ENCODE peak calls at places on chromosomes 2 and 18, in eight cellular contexts. E is CD4-positive, alpha-beta memory T cell; X is CD8-positive, alpha-beta memory T cell; U is suprapubic skin; Y is aorta; B is IMR-90; F is A549; P is heart left ventricle. Z is an unnamed sample.
A peak's percentile ranks its signal among the peaks of the same experiment; 100 is the strongest.

GRCh38 chr2:60708630-60709320 is 47.3 kb upstream of the PAPOLG start:
- DNase-seq in U (no peak), Y (no peak), B (no peak), F (no peak), P (no peak), X (no peak), E (no peak), Z (no peak)

GRCh38 chr2:40279001-40279400 is 172.9 kb downstream of the SLC8A1 start:
- DNase-seq in P (no peak), X (no peak), Y (no peak), E (no peak), U (no peak), F (no peak), B (peak; percentile 24), Z (no peak)

GRCh38 chr2:204828191-204828590 is 282.9 kb downstream of the PARD3B start:
- DNase-seq in F (no peak), U (no peak), P (no peak), B (no peak), X (no peak), Y (no peak), E (no peak), Z (no peak)

GRCh38 chr2:64262068-64262467 is 117.8 kb upstream of the PELI1 start:
- DNase-seq in E (no peak), X (no peak), Y (no peak), U (no peak), P (no peak), F (peak; percentile 58), B (no peak), Z (no peak)

GRCh38 chr2:150150137-150150536 is 337.3 kb downstream of the RND3 start:
- DNase-seq in X (no peak), U (no peak), P (no peak), E (no peak), B (no peak), Y (no peak), F (no peak), Z (no peak)

GRCh38 chr2:193895226-193895625 is 1700.5 kb upstream of the TMEFF2 start:
- DNase-seq in F (no peak), P (no peak), X (no peak), Y (no peak), E (no peak), U (no peak), B (no peak), Z (no peak)

GRCh38 chr18:24704921-24705620 is 244.6 kb downstream of the HRH4 start:
- DNase-seq in Y (no peak), U (no peak), X (no peak), F (no peak), E (no peak), B (peak; percentile 94), P (no peak), Z (no peak)

GRCh38 chr2:55620123-55620779 is 2.8 kb upstream of the PPP4R3B start:
- DNase-seq in X (no peak), B (peak; percentile 14), P (no peak), E (no peak), F (peak; percentile 62), U (no peak), Y (no peak), Z (no peak)

GRCh38 chr2:212538156-212539144 is at the start of gene ERBB4:
- DNase-seq in P (peak; percentile 40), U (peak; percentile 58), Y (peak; percentile 80), F (no peak), X (no peak), E (no peak), B (no peak), Z (peak; percentile 64)

GRCh38 chr2:112065966-112066365 is 10.9 kb downstream of the TMEM87B start:
- DNase-seq in B (peak; percentile 86), Y (no peak), E (no peak), F (no peak), P (no peak), X (no peak), U (no peak), Z (no peak)

GRCh38 chr2:57278451-57278850 is 768.2 kb upstream of the VRK2 start:
- DNase-seq in P (no peak), U (no peak), E (no peak), X (no peak), Y (no peak), F (no peak), B (no peak), Z (no peak)

GRCh38 chr18:43108469-43108868 is 7.0 kb downstream of the RIT2 start:
- DNase-seq in X (no peak), B (no peak), F (no peak), P (no peak), Y (no peak), U (no peak), E (no peak), Z (no peak)

GRCh38 chr2:165952600-165953210 is 871 bp downstream of the TTC21B start:
- DNase-seq in E (peak; percentile 1), B (peak; percentile 3), X (no peak), U (no peak), P (no peak), Y (no peak), F (no peak), Z (no peak)

GRCh38 chr2:33522571-33522970 is 46.1 kb downstream of the RASGRP3 start:
- DNase-seq in F (no peak), X (no peak), Y (no peak), E (no peak), B (peak; percentile 42), U (no peak), P (no peak), Z (no peak)

GRCh38 chr2:142716463-142717242 is 160.8 kb upstream of the KYNU start:
- DNase-seq in X (no peak), P (peak; percentile 25), F (no peak), Y (peak; percentile 83), B (peak; percentile 67), E (no peak), U (no peak), Z (no peak)

GRCh38 chr2:217864960-217865359 is 137.8 kb downstream of the TNS1 start:
- DNase-seq in Y (no peak), E (no peak), X (no peak), U (no peak), F (no peak), B (no peak), P (no peak), Z (no peak)

GRCh38 chr18:73742959-73743358 is 404.7 kb downstream of the FBXO15 start:
- DNase-seq in B (peak; percentile 10), U (no peak), P (no peak), E (no peak), F (no peak), X (no peak), Y (no peak), Z (no peak)

GRCh38 chr18:77127769-77128671 is 4.6 kb downstream of the MBP start:
- DNase-seq in F (peak; percentile 92), B (peak; percentile 89), U (peak; percentile 76), Y (no peak), X (peak; percentile 35), P (no peak), E (peak; percentile 76), Z (peak; percentile 73)
- H3K4me1 ChIP-seq in F (peaks cover 63% of the 10 kb centered on the region), B (peaks cover 20% of the 10 kb centered on the region), U (peaks cover 71% of the 10 kb centered on the region), Y (peaks cover 2% of the 10 kb centered on the region), X (peaks cover 72% of the 10 kb centered on the region), P (peaks cover 72% of the 10 kb centered on the region), E (peaks cover 80% of the 10 kb centered on the region), Z (peaks cover 27% of the 10 kb centered on the region)

DNA sequence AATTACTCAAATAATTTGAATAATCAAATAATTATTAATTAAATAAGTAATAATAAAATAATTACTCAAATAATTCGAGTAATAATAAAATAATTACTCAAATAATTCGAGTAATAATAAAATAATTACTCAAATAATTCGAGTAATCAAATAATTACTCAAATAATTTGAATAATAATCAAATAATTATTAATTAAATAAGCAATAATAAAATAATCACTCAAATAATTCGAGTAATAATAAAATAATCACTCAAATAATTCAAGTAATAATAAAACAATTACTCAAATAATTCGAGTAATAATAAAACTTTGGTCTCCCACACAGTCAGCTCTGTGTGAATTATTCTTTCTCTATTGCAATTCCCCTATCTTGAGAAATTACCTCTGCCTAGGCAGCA is 30.0 kb upstream of the LINC00305 start:
- DNase-seq in F (no peak), E (no peak), B (no peak), P (no peak), Y (no peak), X (no peak), U (no peak), Z (no peak)
- H3K4me1 ChIP-seq in F (no peaks in the 10 kb centered on the region), E (no peaks in the 10 kb centered on the region), B (no peaks in the 10 kb centered on the region), P (no peaks in the 10 kb centered on the region), Y (no peaks in the 10 kb centered on the region), X (no peaks in the 10 kb centered on the region), U (no peaks in the 10 kb centered on the region), Z (no peaks in the 10 kb centered on the region)

GRCh38 chr2:69639246-69639645 is 4.3 kb downstream of the AAK1 start:
- DNase-seq in Y (no peak), B (no peak), P (no peak), X (no peak), U (no peak), F (no peak), E (no peak), Z (no peak)

GRCh38 chr2:69635426-69635825 is 8.1 kb downstream of the AAK1 start:
- DNase-seq in E (no peak), Y (no peak), P (no peak), F (no peak), B (no peak), X (no peak), U (no peak), Z (no peak)

GRCh38 chr2:69637923-69638322 is 5.6 kb downstream of the AAK1 start:
- DNase-seq in Y (no peak), F (no peak), U (no peak), X (no peak), B (no peak), P (no peak), E (no peak), Z (no peak)

GRCh38 chr2:69636395-69636794 is 7.1 kb downstream of the AAK1 start:
- DNase-seq in E (no peak), Y (no peak), P (no peak), F (no peak), X (no peak), B (no peak), U (no peak), Z (no peak)

DNA sequence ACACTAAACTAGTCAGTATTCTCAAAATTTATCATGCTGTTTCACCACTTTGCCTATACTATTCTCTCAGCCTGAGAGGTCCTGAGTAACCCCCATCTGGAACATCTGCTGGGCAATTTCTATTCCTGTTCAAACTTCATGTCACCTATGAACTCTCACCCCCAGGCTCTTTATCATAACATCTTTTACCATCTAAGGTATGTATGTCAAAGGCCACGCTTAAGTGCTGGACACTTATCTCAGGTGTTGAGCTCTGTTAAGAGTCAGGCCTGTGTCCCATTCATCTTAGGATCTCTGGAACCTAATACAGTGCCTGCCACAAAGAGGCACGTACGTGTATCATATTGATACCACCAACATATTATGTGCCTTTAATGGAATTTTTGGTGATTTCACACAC is 4.9 kb downstream of the AAK1 start:
- DNase-seq in P (no peak), Y (no peak), X (no peak), F (no peak), E (no peak), U (no peak), B (no peak), Z (no peak)
- H3K4me1 ChIP-seq in P (peaks cover 75% of the 10 kb centered on the region), Y (peaks cover 10% of the 10 kb centered on the region), X (peaks cover 60% of the 10 kb centered on the region), F (peaks cover 16% of the 10 kb centered on the region), E (peaks cover 77% of the 10 kb centered on the region), U (peaks cover 40% of the 10 kb centered on the region), B (peaks cover 19% of the 10 kb centered on the region), Z (no peaks in the 10 kb centered on the region)

DNA sequence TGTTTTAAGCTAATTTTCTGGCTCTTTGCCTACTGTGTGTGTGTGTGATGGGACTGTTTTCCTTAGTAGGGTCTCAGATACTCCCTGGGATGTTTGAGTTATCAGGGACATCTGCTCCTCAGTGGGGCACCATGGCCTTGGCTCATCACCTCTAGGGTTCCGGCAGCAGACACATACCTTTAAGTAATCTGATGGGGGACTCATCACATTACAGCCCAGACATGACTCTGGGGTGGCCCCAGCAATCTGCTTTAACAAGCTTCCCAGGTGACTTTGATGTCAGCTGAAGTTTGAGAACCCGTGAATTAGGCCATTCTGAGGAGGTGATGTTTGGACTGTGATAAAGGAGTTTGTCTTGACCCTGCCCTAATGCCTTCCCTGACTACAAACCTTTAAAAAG is 38.8 kb downstream of the DDX18 start:
- DNase-seq in U (no peak), B (no peak), X (no peak), P (no peak), E (no peak), F (no peak), Y (no peak), Z (no peak)
- H3K4me1 ChIP-seq in U (no peaks in the 10 kb centered on the region), B (peaks cover 3% of the 10 kb centered on the region), X (no peaks in the 10 kb centered on the region), P (no peaks in the 10 kb centered on the region), E (no peaks in the 10 kb centered on the region), F (peaks cover 22% of the 10 kb centered on the region), Y (no peaks in the 10 kb centered on the region), Z (no peaks in the 10 kb centered on the region)